ENCODE peak calls at places on chromosomes 2 and 18, in six cellular contexts. I, P, L, B, F and S are unnamed samples.

GRCh38 chr2:80136338-80136737 is 168.2 kb downstream of the LRRTM1 start:
- DNase-seq in L (no peak), B (no peak), P (no peak), I (no peak), F (no peak), S (no peak)

GRCh38 chr2:217125004-217125403 is 265.1 kb upstream of the TNP1 start:
- DNase-seq in I (no peak), L (no peak), B (no peak), P (no peak), F (no peak), S (no peak)

GRCh38 chr18:13436596-13436995 is 218.0 kb downstream of the LDLRAD4 start:
- DNase-seq in L (no peak), F (no peak), P (peak), I (no peak), B (no peak), S (no peak)

GRCh38 chr18:48841381-48842258 is 109.1 kb downstream of the SMAD7 start:
- DNase-seq in F (no peak), P (no peak), L (peak), B (no peak), I (no peak), S (no peak)

GRCh38 chr2:97761192-97761591 is 47.8 kb downstream of the ZAP70 start:
- DNase-seq in B (no peak), I (peak), F (no peak), P (peak), L (no peak), S (no peak)

GRCh38 chr2:2321250-2321545 is 9.9 kb downstream of the MYT1L start:
- DNase-seq in B (no peak), I (no peak), F (no peak), L (no peak), P (no peak), S (no peak)

GRCh38 chr2:15284601-15285000 is 276.5 kb downstream of the NBAS start:
- DNase-seq in L (no peak), F (no peak), I (no peak), B (no peak), P (no peak), S (no peak)

GRCh38 chr2:47208852-47209606 is 53.9 kb upstream of the STPG4 start:
- DNase-seq in I (no peak), L (peak), B (no peak), F (no peak), P (no peak), S (no peak)

GRCh38 chr2:66170681-66171234 is 264.2 kb upstream of the MEIS1 start:
- DNase-seq in B (no peak), F (no peak), I (no peak), L (no peak), P (no peak), S (no peak)

GRCh38 chr2:44850016-44850415 is 91.5 kb upstream of the SIX3 start:
- DNase-seq in I (no peak), F (no peak), B (no peak), L (no peak), P (no peak), S (no peak)